ENCODE peak calls at places on chromosomes 11 and 22, in nine cellular contexts. D, M, K, V, W, Y, A, S and Q are unnamed samples.
A peak's percentile ranks its signal among the peaks of the same experiment; 100 is the strongest.

GRCh38 chr11:40445391-40445790 is 1014.1 kb downstream of the LRRC4C start:
- DNase-seq in M (no peak), Y (no peak), A (no peak), D (no peak), S (no peak), V (no peak), K (no peak), W (no peak), Q (no peak)

GRCh38 chr22:49686495-49687219 is 141.0 kb downstream of the BRD1 start:
- DNase-seq in A (no peak), W (no peak), V (no peak), S (no peak), Y (no peak), M (no peak), D (no peak), K (no peak), Q (no peak)

GRCh38 chr11:122207921-122208764 is 92.1 kb upstream of the BLID start:
- DNase-seq in V (no peak), D (no peak), A (no peak), S (no peak), Y (no peak), M (peak; percentile 59), W (no peak), K (no peak), Q (no peak)

GRCh38 chr22:38082986-38083710 is 836 bp downstream of the SLC16A8 start:
- DNase-seq in D (no peak), V (no peak), M (no peak), A (no peak), K (no peak), W (no peak), S (no peak), Y (no peak), Q (no peak)

GRCh38 chr11:128630367-128631230 is 43.2 kb upstream of the ETS1 start:
- DNase-seq in M (peak; percentile 53), Y (peak; percentile 75), K (peak; percentile 95), S (peak; percentile 78), W (peak; percentile 84), V (peak; percentile 87), D (peak; percentile 92), A (peak; percentile 90), Q (no peak)

GRCh38 chr11:15911377-15912044 is 444.8 kb downstream of the SOX6 start:
- DNase-seq in K (no peak), S (no peak), M (no peak), W (no peak), V (no peak), A (no peak), D (no peak), Y (no peak), Q (no peak)

GRCh38 chr22:22061085-22062077 is 78.8 kb upstream of the TOP3B start:
- DNase-seq in W (no peak), K (no peak), V (no peak), M (peak; percentile 45), S (no peak), Y (no peak), A (no peak), D (no peak), Q (peak; percentile 57)

GRCh38 chr11:68471360-68472340 is 11.1 kb downstream of the PPP6R3 start:
- DNase-seq in A (no peak), D (no peak), M (peak; percentile 92), S (no peak), V (no peak), K (peak; percentile 76), Y (no peak), W (no peak), Q (no peak)

GRCh38 chr11:69605737-69606526 is 35.0 kb upstream of the CCND1 start:
- DNase-seq in D (no peak), K (no peak), M (no peak), W (no peak), A (no peak), Y (no peak), S (no peak), V (no peak), Q (peak; percentile 65)

GRCh38 chr22:22960307-22960706 is 72.7 kb downstream of the IGLL5 start:
- DNase-seq in D (no peak), V (no peak), Y (no peak), M (no peak), A (no peak), K (no peak), W (no peak), S (no peak), Q (no peak)

GRCh38 chr22:25403284-25403606 is 161.2 kb upstream of the GRK3 start:
- DNase-seq in K (no peak), A (no peak), V (no peak), M (no peak), D (no peak), Y (no peak), S (no peak), W (no peak), Q (no peak)

GRCh38 chr11:134385774-134386565 is 26.1 kb downstream of the B3GAT1 start:
- DNase-seq in V (no peak), A (no peak), M (no peak), S (no peak), K (no peak), W (no peak), Y (no peak), D (no peak), Q (no peak)